ENCODE peak calls at places on chromosomes 6 and 20, in five cellular contexts. One of them, this sample, is unnamed.
A peak's percentile ranks its signal among the peaks of the same experiment; 100 is the strongest.

GRCh38 chr6:134464690-134465411 is 146.9 kb upstream of the SGK1 start:
- DNase-seq in A549: peak; percentile 76
- DNase-seq in cardiac muscle cell: no peak
- DNase-seq in Peyer's patch: no peak
- DNase-seq in fibroblast of mammary gland: peak; percentile 69
- DNase-seq in this sample: peak; percentile 58

GRCh38 chr6:131952886-131953509 is 1.8 kb upstream of the CCN2 start:
- DNase-seq in A549: no peak
- DNase-seq in cardiac muscle cell: no peak
- DNase-seq in Peyer's patch: no peak
- DNase-seq in fibroblast of mammary gland: no peak
- DNase-seq in this sample: peak; percentile 75

GRCh38 chr20:33850159-33850558 is 39.0 kb downstream of the CHMP4B start:
- DNase-seq in A549: no peak
- DNase-seq in cardiac muscle cell: no peak
- DNase-seq in Peyer's patch: no peak
- DNase-seq in fibroblast of mammary gland: no peak
- DNase-seq in this sample: no peak

GRCh38 chr6:45801471-45802289 is 214.0 kb downstream of the CLIC5 start:
- DNase-seq in A549: no peak
- DNase-seq in cardiac muscle cell: no peak
- DNase-seq in Peyer's patch: no peak
- DNase-seq in fibroblast of mammary gland: peak; percentile 57
- DNase-seq in this sample: peak; percentile 83

GRCh38 chr6:127343753-127344659 is 597 bp upstream of the ECHDC1 start:
- DNase-seq in A549: peak; percentile 1
- DNase-seq in cardiac muscle cell: peak; percentile 14
- DNase-seq in Peyer's patch: no peak
- DNase-seq in fibroblast of mammary gland: peak; percentile 40
- DNase-seq in this sample: peak; percentile 53

GRCh38 chr6:139291813-139292619 is at the start of gene TXLNB:
- DNase-seq in A549: no peak
- DNase-seq in cardiac muscle cell: peak; percentile 31
- DNase-seq in Peyer's patch: peak; percentile 90
- DNase-seq in fibroblast of mammary gland: peak; percentile 85
- DNase-seq in this sample: peak; percentile 75

GRCh38 chr20:50270569-50270968 is 79.9 kb downstream of the CEBPB start:
- DNase-seq in A549: no peak
- DNase-seq in cardiac muscle cell: no peak
- DNase-seq in Peyer's patch: no peak
- DNase-seq in fibroblast of mammary gland: no peak
- DNase-seq in this sample: no peak

GRCh38 chr6:1686117-1687098 is 76.7 kb downstream of the FOXC1 start:
- DNase-seq in A549: no peak
- DNase-seq in cardiac muscle cell: peak; percentile 27
- DNase-seq in Peyer's patch: no peak
- DNase-seq in fibroblast of mammary gland: peak; percentile 94
- DNase-seq in this sample: peak; percentile 100

GRCh38 chr6:108171291-108171917 is 5.6 kb downstream of the NR2E1 start:
- DNase-seq in A549: no peak
- DNase-seq in cardiac muscle cell: no peak
- DNase-seq in Peyer's patch: no peak
- DNase-seq in fibroblast of mammary gland: no peak
- DNase-seq in this sample: no peak

GRCh38 chr6:16204653-16205376 is 33.6 kb upstream of the GMPR start:
- DNase-seq in A549: no peak
- DNase-seq in cardiac muscle cell: no peak
- DNase-seq in Peyer's patch: no peak
- DNase-seq in fibroblast of mammary gland: no peak
- DNase-seq in this sample: no peak

GRCh38 chr6:16208989-16209388 is 29.4 kb upstream of the GMPR start:
- DNase-seq in A549: no peak
- DNase-seq in cardiac muscle cell: no peak
- DNase-seq in Peyer's patch: no peak
- DNase-seq in fibroblast of mammary gland: no peak
- DNase-seq in this sample: no peak

GRCh38 chr6:16201706-16202105 is 36.7 kb upstream of the GMPR start:
- DNase-seq in A549: no peak
- DNase-seq in cardiac muscle cell: no peak
- DNase-seq in Peyer's patch: no peak
- DNase-seq in fibroblast of mammary gland: no peak
- DNase-seq in this sample: no peak

GRCh38 chr6:16206595-16207037 is 31.8 kb upstream of the GMPR start:
- DNase-seq in A549: peak; percentile 49
- DNase-seq in cardiac muscle cell: peak; percentile 70
- DNase-seq in Peyer's patch: peak; percentile 51
- DNase-seq in fibroblast of mammary gland: peak; percentile 86
- DNase-seq in this sample: peak; percentile 87

GRCh38 chr6:16205377-16206144 is 32.8 kb upstream of the GMPR start:
- DNase-seq in A549: no peak
- DNase-seq in cardiac muscle cell: no peak
- DNase-seq in Peyer's patch: peak; percentile 77
- DNase-seq in fibroblast of mammary gland: peak; percentile 96
- DNase-seq in this sample: peak; percentile 100
- H3K4me3 ChIP-seq in A549: no peak overlapping the region
- H3K4me3 ChIP-seq in cardiac muscle cell: no peak overlapping the region
- H3K4me3 ChIP-seq in Peyer's patch: no peak overlapping the region
- H3K4me3 ChIP-seq in fibroblast of mammary gland: no peak overlapping the region
- H3K4me3 ChIP-seq in this sample: no peak overlapping the region

GRCh38 chr6:15515660-15516375 is 147.0 kb downstream of the DTNBP1 start:
- DNase-seq in A549: no peak
- DNase-seq in cardiac muscle cell: no peak
- DNase-seq in Peyer's patch: no peak
- DNase-seq in fibroblast of mammary gland: no peak
- DNase-seq in this sample: no peak
- TF ChIP-seq CTCF in A549: no peak
- TF ChIP-seq CTCF in cardiac muscle cell: no peak
- TF ChIP-seq CTCF in Peyer's patch: no peak
- TF ChIP-seq CTCF in fibroblast of mammary gland: no peak
- TF ChIP-seq CTCF in this sample: no peak

DNA sequence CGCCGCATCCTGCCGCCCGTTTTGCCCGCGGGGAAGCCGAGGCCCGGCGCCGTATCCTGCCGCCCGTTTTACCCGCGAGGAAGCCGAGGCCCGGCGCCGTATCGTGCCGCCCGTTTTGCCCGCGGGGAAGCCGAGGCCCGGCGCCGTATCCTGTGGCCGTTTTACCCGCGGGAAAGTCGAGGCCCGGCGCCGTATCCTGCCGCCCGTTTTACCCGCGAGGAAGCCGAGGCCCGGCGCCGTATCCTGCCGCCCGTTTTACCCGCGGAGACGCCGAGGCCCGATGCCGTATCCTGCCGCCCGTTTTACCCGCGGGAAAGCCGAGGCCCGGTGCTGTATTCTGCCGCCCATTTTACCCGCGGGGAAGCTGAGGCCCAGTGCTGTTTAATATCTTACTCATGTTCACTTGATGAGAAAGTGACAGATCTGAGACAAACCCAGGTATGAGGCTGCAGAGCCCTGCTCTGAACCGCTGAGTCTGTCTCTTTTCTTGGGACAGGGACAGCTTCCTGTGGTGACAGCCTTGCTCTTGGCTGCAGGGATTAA is 129.4 kb downstream of the CDH26 start:
- DNase-seq in A549: peak; percentile 27
- DNase-seq in cardiac muscle cell: no peak
- DNase-seq in Peyer's patch: no peak
- DNase-seq in fibroblast of mammary gland: peak; percentile 18
- DNase-seq in this sample: peak; percentile 55
- H3K4me3 ChIP-seq in A549: peak overlapping the region; percentile 41
- H3K4me3 ChIP-seq in cardiac muscle cell: no peak overlapping the region
- H3K4me3 ChIP-seq in Peyer's patch: no peak overlapping the region
- H3K4me3 ChIP-seq in fibroblast of mammary gland: no peak overlapping the region
- H3K4me3 ChIP-seq in this sample: no peak overlapping the region

GRCh38 chr6:37632989-37633550 is 64.6 kb downstream of the MDGA1 start:
- DNase-seq in A549: no peak
- DNase-seq in cardiac muscle cell: no peak
- DNase-seq in Peyer's patch: no peak
- DNase-seq in fibroblast of mammary gland: no peak
- DNase-seq in this sample: no peak
- TF ChIP-seq CTCF in A549: no peak
- TF ChIP-seq CTCF in cardiac muscle cell: no peak
- TF ChIP-seq CTCF in Peyer's patch: no peak
- TF ChIP-seq CTCF in fibroblast of mammary gland: no peak
- TF ChIP-seq CTCF in this sample: no peak

DNA sequence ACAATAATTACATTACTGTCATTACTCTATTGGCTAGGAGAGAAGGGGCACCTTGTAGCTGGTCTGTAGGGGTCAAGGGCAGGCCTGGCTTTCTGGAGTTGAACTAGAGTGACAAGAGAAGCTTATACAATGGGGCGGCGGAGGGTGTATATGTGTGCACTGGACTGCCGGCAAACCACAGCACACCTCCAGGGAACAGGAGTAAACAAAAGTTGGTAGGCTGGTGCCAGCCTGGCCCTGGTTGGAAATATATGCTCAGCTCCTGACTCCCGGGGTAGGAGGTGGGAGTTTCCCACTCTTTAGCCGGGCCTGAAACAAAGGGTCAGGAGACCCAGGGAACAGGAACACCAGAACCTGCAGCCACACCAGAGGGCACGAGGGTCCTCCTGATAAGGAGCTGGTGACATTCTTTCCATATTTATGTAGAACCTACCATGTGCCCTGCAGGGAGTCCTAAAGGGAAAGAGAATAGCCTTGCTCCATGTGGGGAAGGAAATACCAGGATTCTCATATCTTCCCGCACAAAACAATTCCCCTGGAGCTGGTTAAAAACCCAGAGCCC is 5.1 kb downstream of the C6orf132 start:
- DNase-seq in A549: peak; percentile 34
- DNase-seq in cardiac muscle cell: no peak
- DNase-seq in Peyer's patch: no peak
- DNase-seq in fibroblast of mammary gland: no peak
- DNase-seq in this sample: no peak
- H3K4me3 ChIP-seq in A549: no peak overlapping the region
- H3K4me3 ChIP-seq in cardiac muscle cell: no peak overlapping the region
- H3K4me3 ChIP-seq in Peyer's patch: no peak overlapping the region
- H3K4me3 ChIP-seq in fibroblast of mammary gland: no peak overlapping the region
- H3K4me3 ChIP-seq in this sample: no peak overlapping the region

GRCh38 chr6:4055420-4056041 is 23.4 kb downstream of the FAM217A start:
- DNase-seq in A549: peak; percentile 70
- DNase-seq in cardiac muscle cell: no peak
- DNase-seq in Peyer's patch: no peak
- DNase-seq in fibroblast of mammary gland: peak; percentile 89
- DNase-seq in this sample: peak; percentile 74
- TF ChIP-seq CTCF in A549: peak; percentile 57
- TF ChIP-seq CTCF in cardiac muscle cell: peak; percentile 48
- TF ChIP-seq CTCF in Peyer's patch: no peak
- TF ChIP-seq CTCF in fibroblast of mammary gland: peak; percentile 40
- TF ChIP-seq CTCF in this sample: peak; percentile 58

This sample was measured in AG10803.